ENCODE peak calls at places on chromosomes 6 and 20, in four cellular contexts. Y is GM12878, O is K562, D is HepG2. I is an unnamed sample.

GRCh38 chr20:57392512-57393271 is 1.5 kb downstream of the RBM38 start:
- DNase-seq in Y (no peak), O (peak), D (no peak), I (no peak)

GRCh38 chr6:138331984-138332383 is 45.7 kb upstream of the SMIM28 start:
- DNase-seq in Y (no peak), O (no peak), D (no peak), I (no peak)

GRCh38 chr6:88856566-88856965 is 106.9 kb downstream of the RNGTT start:
- DNase-seq in Y (no peak), O (no peak), D (no peak), I (no peak)

GRCh38 chr6:123091091-123091895 is 95.3 kb downstream of the CLVS2 start:
- DNase-seq in Y (no peak), O (no peak), D (peak), I (no peak)

GRCh38 chr6:155253337-155253736 is 10.5 kb upstream of the CLDN20 start:
- DNase-seq in Y (no peak), O (no peak), D (peak), I (no peak)

GRCh38 chr20:61436268-61436667 is 184.2 kb downstream of the CDH4 start:
- DNase-seq in Y (no peak), O (no peak), D (no peak), I (no peak)

GRCh38 chr6:36067374-36068011 is 39.9 kb downstream of the MAPK14 start:
- DNase-seq in Y (no peak), O (peak), D (no peak), I (no peak)

GRCh38 chr6:157625764-157626163 is 197.3 kb upstream of the SNX9 start:
- DNase-seq in Y (no peak), O (no peak), D (no peak), I (no peak)

GRCh38 chr6:52729594-52729993 is 33.7 kb downstream of the GSTA2 start:
- DNase-seq in Y (no peak), O (no peak), D (no peak), I (no peak)

GRCh38 chr6:6225885-6226284 is 94.6 kb downstream of the F13A1 start:
- DNase-seq in Y (no peak), O (no peak), D (no peak), I (no peak)

GRCh38 chr20:58342104-58342945 is 32.8 kb downstream of the RAB22A start:
- DNase-seq in Y (no peak), O (no peak), D (no peak), I (no peak)

GRCh38 chr6:14476793-14477531 is 359.4 kb downstream of the CD83 start:
- DNase-seq in Y (no peak), O (peak), D (no peak), I (no peak)

GRCh38 chr6:27894839-27895762 is 17.1 kb downstream of the OR2B2 start:
- DNase-seq in Y (peak), O (peak), D (peak), I (no peak)

GRCh38 chr6:45212976-45213375 is 115.2 kb upstream of the RUNX2 start:
- DNase-seq in Y (no peak), O (no peak), D (no peak), I (no peak)

GRCh38 chr6:98894810-98895209 is 52.9 kb downstream of the FBXL4 start:
- DNase-seq in Y (no peak), O (no peak), D (no peak), I (no peak)

GRCh38 chr6:35087361-35088280 is 53.5 kb downstream of the TCP11 start:
- DNase-seq in Y (no peak), O (no peak), D (no peak), I (no peak)

GRCh38 chr6:43040542-43041257 is 13.0 kb downstream of the CUL7 start:
- DNase-seq in Y (no peak), O (no peak), D (no peak), I (no peak)

GRCh38 chr6:122066200-122066599 is 333.3 kb upstream of the HSF2 start:
- DNase-seq in Y (no peak), O (no peak), D (no peak), I (no peak)

GRCh38 chr6:121504227-121504626 is 68.8 kb downstream of the GJA1 start:
- DNase-seq in Y (no peak), O (no peak), D (no peak), I (no peak)

GRCh38 chr20:51096571-51097267 is 73.8 kb upstream of the KCNG1 start:
- DNase-seq in Y (no peak), O (no peak), D (no peak), I (no peak)

GRCh38 chr6:114343782-114344144 is 940 bp upstream of the HS3ST5 start:
- DNase-seq in Y (no peak), O (no peak), D (no peak), I (no peak)

GRCh38 chr20:36301359-36302119 is 4.6 kb upstream of the DLGAP4 start:
- DNase-seq in Y (no peak), O (no peak), D (no peak), I (no peak)
- TF ChIP-seq CREB1 in Y (no peak), O (no peak), D (no peak), I (no peak)

GRCh38 chr20:62587757-62588402 is 54.4 kb upstream of the SLCO4A1 start:
- DNase-seq in Y (no peak), O (peak), D (no peak), I (peak)
- TF ChIP-seq ETV6 in Y (no peak), O (no peak), D (no peak), I (no peak)

GRCh38 chr6:79077680-79078056 is 386 bp downstream of the PHIP start:
- DNase-seq in Y (no peak), O (peak), D (no peak), I (no peak)
- TF ChIP-seq CREB1 in Y (no peak), O (no peak), D (no peak), I (no peak)

GRCh38 chr6:3742426-3743344 is 8.8 kb downstream of the PXDC1 start:
- DNase-seq in Y (no peak), O (peak), D (peak), I (peak)
- TF ChIP-seq ETV6 in Y (no peak), O (no peak), D (no peak), I (no peak)

DNA sequence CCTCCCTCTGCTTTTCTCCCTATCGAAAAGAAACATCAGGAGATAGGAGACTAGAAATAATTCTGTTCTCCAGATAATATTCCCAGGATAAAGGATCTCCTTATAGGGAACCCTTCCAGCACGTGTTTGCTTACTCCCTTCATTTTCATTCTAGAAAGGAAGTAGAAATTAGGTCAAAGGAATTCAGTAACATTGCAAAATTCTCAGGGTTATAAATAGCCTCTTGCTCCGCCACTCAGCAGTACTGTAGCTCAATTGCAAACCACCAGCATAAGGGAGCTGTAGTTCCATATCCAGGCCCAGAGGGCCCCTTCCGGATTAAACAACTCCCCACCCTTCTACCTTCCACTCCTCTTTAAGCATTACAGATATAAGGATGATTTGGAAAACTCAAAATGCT is 6.2 kb downstream of the ELMO2 start:
- DNase-seq in Y (no peak), O (no peak), D (no peak), I (no peak)
- TF ChIP-seq CREB1 in Y (no peak), O (no peak), D (no peak), I (no peak)

GRCh38 chr20:4656491-4656890 is 65.2 kb upstream of the PRND start:
- DNase-seq in Y (no peak), O (no peak), D (no peak), I (no peak)
- TF ChIP-seq ETV6 in Y (no peak), O (no peak), D (no peak), I (no peak)

GRCh38 chr6:18425218-18425617 is 38.1 kb downstream of the RNF144B start:
- DNase-seq in Y (no peak), O (no peak), D (no peak), I (no peak)
- TF ChIP-seq CREB1 in Y (no peak), O (no peak), D (no peak), I (no peak)

GRCh38 chr6:32945953-32946352 is 5.1 kb upstream of the HLA-DMB start:
- DNase-seq in Y (no peak), O (no peak), D (no peak), I (no peak)

GRCh38 chr6:32946893-32947292 is 6.0 kb downstream of the HLA-DMA start:
- DNase-seq in Y (no peak), O (no peak), D (no peak), I (no peak)

GRCh38 chr6:32949113-32949512 is 3.8 kb downstream of the HLA-DMA start:
- DNase-seq in Y (no peak), O (no peak), D (no peak), I (no peak)

GRCh38 chr6:32950010-32950409 is 2.9 kb downstream of the HLA-DMA start:
- DNase-seq in Y (no peak), O (no peak), D (no peak), I (no peak)

DNA sequence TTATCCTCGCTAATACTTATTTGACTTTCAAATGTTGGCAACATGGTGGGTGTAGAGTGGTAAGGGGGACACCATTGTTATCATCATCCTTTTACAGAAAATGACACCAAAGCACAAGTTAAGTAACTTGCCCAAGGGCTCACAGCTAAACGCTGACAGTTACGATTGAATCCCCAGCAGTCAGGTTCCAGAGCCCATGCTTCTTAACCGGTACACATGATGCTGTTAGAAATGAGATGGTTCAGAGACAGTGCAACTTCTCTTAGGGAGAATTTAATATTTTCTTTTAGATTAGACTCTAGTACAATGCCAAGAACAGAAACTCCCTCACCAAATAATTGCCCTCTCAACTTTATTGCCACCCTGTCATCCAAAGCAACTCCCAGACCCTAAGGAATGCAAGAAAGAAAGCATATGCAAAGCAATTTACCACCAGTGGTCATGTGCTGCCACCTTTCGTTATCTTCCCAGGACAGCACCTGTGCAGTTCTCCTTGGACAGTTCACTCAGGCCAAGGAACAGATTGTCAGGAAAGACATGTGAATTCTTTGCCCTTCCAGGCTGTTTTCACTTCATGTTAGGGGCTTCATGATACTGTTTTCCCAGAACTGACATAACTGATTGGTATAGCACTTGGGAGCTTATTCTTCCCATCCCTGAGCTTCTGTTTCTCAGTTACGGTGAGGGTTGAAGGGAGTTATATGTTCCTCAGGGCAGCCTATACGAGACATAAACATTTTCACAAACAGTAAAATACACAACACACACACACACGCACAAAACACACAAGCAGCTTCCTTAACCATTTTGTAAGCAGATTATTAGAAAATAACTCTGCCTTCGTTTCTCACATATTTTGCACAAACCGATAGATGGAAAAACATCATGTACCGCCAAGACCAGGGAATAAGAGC is 5.1 kb downstream of the HLA-DMA start:
- DNase-seq in Y (peak), O (no peak), D (peak), I (peak)
- TF ChIP-seq ETV6 in Y (no peak), O (no peak), D (no peak), I (no peak)

GRCh38 chr20:37192137-37192854 is 12.9 kb upstream of the MROH8 start:
- DNase-seq in Y (no peak), O (peak), D (peak), I (peak)
- TF ChIP-seq CREB1 in Y (no peak), O (no peak), D (no peak), I (no peak)

DNA sequence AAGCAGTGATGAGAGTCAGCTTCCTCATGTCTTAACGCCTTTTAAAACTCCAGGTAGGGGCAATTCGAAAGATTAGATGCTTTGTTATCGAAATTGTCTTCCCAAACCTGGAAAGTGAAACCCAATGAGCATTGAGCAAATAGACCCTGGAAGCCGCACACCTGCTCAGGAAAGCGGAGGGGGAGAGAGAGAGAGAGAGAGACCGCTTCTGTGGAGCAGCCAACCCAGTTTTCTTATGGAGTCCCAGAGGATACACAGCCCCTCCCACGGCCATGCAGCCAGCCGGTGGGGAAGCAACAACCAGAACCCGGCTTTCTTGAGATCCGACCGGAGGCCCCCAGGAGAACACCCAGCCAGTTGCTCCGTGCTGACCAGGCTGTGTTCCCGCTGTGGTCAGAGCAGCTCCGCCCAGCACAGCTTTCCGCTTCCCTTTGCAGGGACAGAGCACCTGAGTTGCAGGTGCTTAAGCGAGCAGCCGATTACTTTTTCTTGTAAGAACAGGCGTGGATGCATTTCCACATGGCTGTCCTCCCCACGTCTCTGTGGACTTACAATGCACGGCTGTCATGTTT is 382.0 kb downstream of the THBS2 start:
- DNase-seq in Y (no peak), O (no peak), D (no peak), I (no peak)
- TF ChIP-seq ETV6 in Y (no peak), O (no peak), D (no peak), I (no peak)